ENCODE peak calls at places on chromosomes 16 and 17, in ten cellular contexts. Y, J, S, X, R, L, T, A, Q and Z are unnamed samples.
A peak's percentile ranks its signal among the peaks of the same experiment; 100 is the strongest.

GRCh38 chr17:16215002-16215272 is 397 bp downstream of the NCOR1 start:
- DNase-seq in Q (no peak), S (peak; percentile 48), L (no peak), Y (no peak), A (peak; percentile 3), J (peak; percentile 68), T (peak; percentile 67), X (no peak), R (peak; percentile 38), Z (peak; percentile 6)

GRCh38 chr16:81394966-81395655 is 49.5 kb upstream of the CMIP start:
- DNase-seq in Y (no peak), A (no peak), R (no peak), X (no peak), J (no peak), T (no peak), Q (no peak), L (no peak), S (no peak), Z (no peak)

GRCh38 chr16:89805136-89805905 is 11.1 kb downstream of the FANCA start:
- DNase-seq in A (no peak), S (no peak), T (no peak), Q (peak; percentile 18), X (no peak), R (no peak), Y (no peak), J (peak; percentile 67), L (no peak), Z (no peak)

GRCh38 chr16:88561485-88562369 is 8.5 kb upstream of the ZC3H18 start:
- DNase-seq in Q (no peak), Y (peak; percentile 67), S (peak; percentile 45), R (peak; percentile 24), A (peak; percentile 36), L (peak; percentile 53), X (no peak), J (peak; percentile 75), T (peak; percentile 61), Z (peak; percentile 36)

GRCh38 chr17:63425478-63425877 is 20.6 kb downstream of the CYB561 start:
- DNase-seq in S (peak; percentile 74), T (peak; percentile 83), A (peak; percentile 70), Y (peak; percentile 81), X (peak; percentile 62), J (peak; percentile 86), R (peak; percentile 71), Q (peak; percentile 40), L (peak; percentile 60), Z (peak; percentile 61)

GRCh38 chr17:26818736-26819135 is 475.2 kb upstream of the WSB1 start:
- DNase-seq in T (no peak), S (no peak), L (no peak), A (no peak), Q (no peak), R (no peak), J (no peak), Y (no peak), X (no peak), Z (no peak)

GRCh38 chr16:78461496-78461938 is 362.1 kb downstream of the WWOX start:
- DNase-seq in A (no peak), L (no peak), X (no peak), T (no peak), Y (no peak), Q (no peak), R (no peak), S (no peak), J (no peak), Z (no peak)

GRCh38 chr17:55601874-55602364 is 90.7 kb upstream of the SMIM36 start:
- DNase-seq in L (no peak), R (peak; percentile 35), A (no peak), Q (no peak), Y (no peak), J (peak; percentile 74), T (peak; percentile 21), S (peak; percentile 12), X (no peak), Z (no peak)